ENCODE peak calls at places on chromosomes 13 and 19, in seven cellular contexts. Q is CD8-positive, alpha-beta T cell; H is fibroblast of mammary gland; I is ELR; N is stimulated activated CD4-positive, alpha-beta T cell treated with anti-CD3 and anti-CD28 coated beads, TNF-alpha, amount 100 ng/mL, for 4 hours; Y is ovary; O is activated naive CD8-positive, alpha-beta T cell treated with anti-CD3 and anti-CD28 coated beads, Interleukin-2, amount 50 U/mL, for 24 hours. L is an unnamed sample.

GRCh38 chr13:101529419-101529818 is 76.9 kb downstream of the ITGBL1 start:
- DNase-seq in O (no peak), Q (no peak), H (peak), Y (no peak), N (no peak), I (peak), L (no peak)

GRCh38 chr13:99380402-99380801 is 73.2 kb upstream of the GPR183 start:
- DNase-seq in N (no peak), O (peak), Y (no peak), Q (no peak), H (no peak), I (no peak), L (no peak)

GRCh38 chr19:42596391-42597071 is 1.8 kb upstream of the CEACAM8 start:
- DNase-seq in N (no peak), Q (no peak), O (peak), I (peak), H (peak), Y (no peak), L (no peak)

GRCh38 chr13:54162069-54162468 is 1133.5 kb downstream of the OLFM4 start:
- DNase-seq in Q (no peak), N (no peak), I (no peak), O (no peak), Y (no peak), H (no peak), L (no peak)

GRCh38 chr13:22014469-22014868 is 343.6 kb downstream of the FGF9 start:
- DNase-seq in I (peak), N (no peak), H (no peak), Y (no peak), Q (no peak), O (no peak), L (no peak)

GRCh38 chr19:6828306-6828697 is 55.8 kb downstream of the VAV1 start:
- DNase-seq in O (no peak), Q (no peak), N (no peak), Y (no peak), I (peak), H (no peak), L (no peak)

GRCh38 chr13:50352720-50353491 is 337.7 kb downstream of the KCNRG start:
- DNase-seq in H (no peak), O (no peak), Q (no peak), N (no peak), Y (no peak), I (no peak), L (no peak)

GRCh38 chr19:47790398-47790814 is 11.9 kb downstream of the SELENOW start:
- DNase-seq in O (peak), I (peak), N (peak), H (peak), Y (peak), Q (peak), L (peak)

GRCh38 chr13:66446413-66446812 is 783.7 kb downstream of the PCDH9 start:
- DNase-seq in O (no peak), Q (no peak), H (no peak), Y (no peak), N (no peak), I (peak), L (no peak)

GRCh38 chr19:10686661-10687517 is 14.3 kb upstream of the QTRT1 start:
- DNase-seq in O (no peak), N (no peak), Q (no peak), H (peak), I (peak), Y (no peak), L (no peak)

GRCh38 chr13:71607575-71607974 is 259.4 kb downstream of the DACH1 start:
- DNase-seq in I (no peak), O (no peak), Y (no peak), Q (no peak), N (no peak), H (no peak), L (no peak)

GRCh38 chr19:54882758-54883157 is 8.7 kb downstream of the FCAR start:
- DNase-seq in O (no peak), Q (no peak), I (no peak), Y (no peak), N (no peak), H (no peak), L (no peak)

GRCh38 chr13:37886879-37887278 is 17.3 kb upstream of the TRPC4 start:
- DNase-seq in H (no peak), O (no peak), Q (no peak), Y (no peak), I (no peak), N (no peak), L (no peak)

GRCh38 chr13:30774214-30774730 is 38.9 kb downstream of the ALOX5AP start:
- DNase-seq in O (no peak), Q (no peak), Y (no peak), H (no peak), N (no peak), I (no peak), L (no peak)

GRCh38 chr19:4911786-4912672 is 2.7 kb downstream of the UHRF1 start:
- DNase-seq in Y (peak), Q (peak), H (peak), O (peak), I (peak), N (peak), L (peak)

GRCh38 chr19:48968179-48968661 is 3.1 kb downstream of the FTL start:
- DNase-seq in Y (no peak), N (no peak), O (no peak), I (no peak), Q (no peak), H (peak), L (no peak)

GRCh38 chr13:44903596-44903995 is 85.7 kb downstream of the NUFIP1 start:
- DNase-seq in H (peak), Q (no peak), N (no peak), O (no peak), I (no peak), Y (peak), L (no peak)

GRCh38 chr13:40189885-40190655 is 476.4 kb downstream of the FOXO1 start:
- DNase-seq in I (no peak), O (no peak), Y (no peak), H (no peak), Q (no peak), N (no peak), L (no peak)

GRCh38 chr19:38665950-38666661 is 18.7 kb downstream of the ACTN4 start:
- DNase-seq in Y (no peak), Q (no peak), I (peak), H (no peak), O (no peak), N (no peak), L (no peak)

GRCh38 chr19:48913114-48913513 is 13.0 kb downstream of the NUCB1 start:
- DNase-seq in Q (no peak), I (peak), O (no peak), H (no peak), N (no peak), Y (no peak), L (no peak)

GRCh38 chr13:102900193-102900608 is 54.4 kb downstream of the ERCC5 start:
- DNase-seq in Q (no peak), H (no peak), N (no peak), O (no peak), I (no peak), Y (no peak), L (no peak)

GRCh38 chr19:29120471-29120870 is 92.5 kb downstream of the UQCRFS1 start:
- DNase-seq in Y (no peak), Q (no peak), N (no peak), H (no peak), O (no peak), I (no peak), L (no peak)

GRCh38 chr13:90032841-90033493 is 1314.5 kb upstream of the MIR17HG start:
- DNase-seq in I (no peak), H (no peak), Y (no peak), O (no peak), N (no peak), Q (no peak), L (no peak)

GRCh38 chr19:16315825-16316505 is 8.7 kb upstream of the KLF2 start:
- DNase-seq in O (no peak), Y (peak), I (peak), N (no peak), Q (no peak), H (peak), L (no peak)

GRCh38 chr19:45340232-45340898 is at the start of gene KLC3:
- DNase-seq in O (peak), Y (no peak), Q (no peak), H (no peak), N (no peak), I (no peak), L (no peak)

GRCh38 chr13:89401209-89401810 is 1730.1 kb downstream of the SLITRK5 start:
- DNase-seq in Y (no peak), O (no peak), H (peak), I (peak), N (no peak), Q (no peak), L (no peak)

GRCh38 chr19:53424968-53425597 is 6.7 kb upstream of the ZNF761 start:
- DNase-seq in Y (peak), N (peak), I (peak), Q (peak), H (peak), O (peak), L (peak)

GRCh38 chr13:93147293-93147645 is 79.3 kb upstream of the GPC6 start:
- DNase-seq in O (no peak), N (no peak), H (peak), Y (no peak), I (no peak), Q (no peak), L (no peak)

GRCh38 chr13:21033224-21033855 is 28.0 kb downstream of the LATS2 start:
- DNase-seq in H (peak), N (no peak), Q (no peak), Y (no peak), I (no peak), O (no peak), L (no peak)

GRCh38 chr19:33698576-33699435 is 77.1 kb downstream of the CHST8 start:
- DNase-seq in I (no peak), N (no peak), Q (no peak), O (no peak), Y (no peak), H (no peak), L (no peak)

GRCh38 chr19:48443262-48443661 is 2.5 kb upstream of the GRWD1 start:
- DNase-seq in I (no peak), Y (no peak), H (no peak), O (no peak), N (no peak), Q (no peak), L (no peak)

L was measured in D721Med.